ENCODE peak calls at places on chromosomes 11 and 22, in seven cellular contexts. M, F, A, C, K, J and R are unnamed samples.

GRCh38 chr11:6927030-6927617 is 898 bp downstream of the ZNF215 start:
- DNase-seq in M (no peak), F (no peak), A (no peak), C (no peak), K (no peak), J (no peak), R (no peak)

GRCh38 chr11:65884716-65885092 is 3.6 kb downstream of the FIBP start:
- DNase-seq in M (peak), F (peak), A (peak), C (peak), K (peak), J (peak), R (peak)

GRCh38 chr11:95867105-95867504 is 56.8 kb downstream of the MTMR2 start:
- DNase-seq in M (no peak), F (no peak), A (no peak), C (no peak), K (no peak), J (no peak), R (no peak)

GRCh38 chr11:116927163-116927772 is 89.8 kb upstream of the APOA1 start:
- DNase-seq in M (no peak), F (peak), A (no peak), C (no peak), K (peak), J (no peak), R (no peak)

GRCh38 chr11:134539285-134539684 is 127.2 kb upstream of the B3GAT1 start:
- DNase-seq in M (no peak), F (no peak), A (no peak), C (no peak), K (no peak), J (peak), R (peak)

GRCh38 chr11:64078294-64078693 is 42.6 kb downstream of the FLRT1 start:
- DNase-seq in M (no peak), F (no peak), A (no peak), C (no peak), K (no peak), J (no peak), R (no peak)

GRCh38 chr11:78902771-78903507 is 328.3 kb upstream of the NARS2 start:
- DNase-seq in M (no peak), F (no peak), A (no peak), C (no peak), K (no peak), J (no peak), R (no peak)

GRCh38 chr11:90134420-90135003 is at the start of gene NAALAD2:
- DNase-seq in M (no peak), F (no peak), A (no peak), C (no peak), K (no peak), J (peak), R (peak)

GRCh38 chr22:46794491-46794890 is 32.0 kb downstream of the TBC1D22A start:
- DNase-seq in M (no peak), F (no peak), A (no peak), C (no peak), K (no peak), J (no peak), R (no peak)

GRCh38 chr22:29717789-29718188 is 2.0 kb upstream of the CABP7 start:
- DNase-seq in M (no peak), F (no peak), A (no peak), C (no peak), K (no peak), J (no peak), R (no peak)

GRCh38 chr22:31870890-31871289 is 73.4 kb upstream of the YWHAH start:
- DNase-seq in M (no peak), F (no peak), A (no peak), C (no peak), K (no peak), J (no peak), R (no peak)

GRCh38 chr11:204587-205109 is 2.6 kb downstream of the BET1L start:
- DNase-seq in M (peak), F (no peak), A (no peak), C (no peak), K (no peak), J (peak), R (peak)

GRCh38 chr11:22244986-22245592 is 52.2 kb downstream of the ANO5 start:
- DNase-seq in M (peak), F (peak), A (no peak), C (peak), K (no peak), J (peak), R (no peak)

GRCh38 chr11:34546511-34547206 is 33.1 kb upstream of the ELF5 start:
- DNase-seq in M (no peak), F (no peak), A (no peak), C (no peak), K (no peak), J (no peak), R (no peak)

GRCh38 chr22:28933321-28933720 is 49.9 kb downstream of the ZNRF3 start:
- DNase-seq in M (no peak), F (no peak), A (no peak), C (peak), K (no peak), J (no peak), R (no peak)

GRCh38 chr11:34916810-34917780 is 677 bp downstream of the PDHX start:
- DNase-seq in M (no peak), F (peak), A (no peak), C (no peak), K (no peak), J (no peak), R (no peak)

GRCh38 chr11:75719089-75719638 is 1.5 kb downstream of the MOGAT2 start:
- DNase-seq in M (no peak), F (no peak), A (no peak), C (peak), K (no peak), J (peak), R (no peak)

GRCh38 chr11:82225502-82225901 is 508.2 kb downstream of the FAM181B start:
- DNase-seq in M (no peak), F (no peak), A (no peak), C (no peak), K (no peak), J (no peak), R (no peak)

GRCh38 chr11:3866206-3866605 is 10.7 kb downstream of the STIM1 start:
- DNase-seq in M (no peak), F (no peak), A (no peak), C (peak), K (no peak), J (peak), R (peak)

GRCh38 chr11:65437436-65438227 is 15.0 kb downstream of the NEAT1 start:
- DNase-seq in M (no peak), F (no peak), A (no peak), C (no peak), K (no peak), J (no peak), R (peak)

GRCh38 chr11:3129181-3129590 is 35.9 kb downstream of the OSBPL5 start:
- DNase-seq in M (no peak), F (no peak), A (no peak), C (no peak), K (no peak), J (peak), R (no peak)

GRCh38 chr11:11750479-11750878 is 91.3 kb upstream of the USP47 start:
- DNase-seq in M (no peak), F (no peak), A (no peak), C (no peak), K (no peak), J (no peak), R (no peak)

GRCh38 chr11:110787680-110788079 is 75.4 kb upstream of the ARHGAP20 start:
- DNase-seq in M (no peak), F (no peak), A (no peak), C (no peak), K (no peak), J (no peak), R (no peak)

GRCh38 chr22:47773635-47774034 is 1011.2 kb downstream of the TBC1D22A start:
- DNase-seq in M (no peak), F (no peak), A (no peak), C (no peak), K (no peak), J (no peak), R (no peak)

GRCh38 chr11:126345283-126345682 is 10.2 kb upstream of the ST3GAL4 start:
- DNase-seq in M (no peak), F (no peak), A (no peak), C (no peak), K (no peak), J (no peak), R (no peak)